ENCODE peak calls at places on chromosomes 7 and 10, in seven cellular contexts. C, D, Y, F, V, H and Q are unnamed samples.

GRCh38 chr10:91082447-91082846 is 138.0 kb upstream of the PCGF5 start:
- DNase-seq in C (no peak), D (no peak), Y (no peak), F (no peak), V (no peak), H (no peak), Q (no peak)

GRCh38 chr10:49435225-49435624 is 39.3 kb upstream of the DRGX start:
- DNase-seq in C (no peak), D (no peak), Y (no peak), F (no peak), V (no peak), H (no peak), Q (no peak)

GRCh38 chr7:636396-636795 is 90.1 kb upstream of the DNAAF5 start:
- DNase-seq in C (no peak), D (no peak), Y (peak), F (no peak), V (peak), H (no peak), Q (no peak)

GRCh38 chr7:35906191-35906908 is 105.5 kb downstream of the SEPTIN7 start:
- DNase-seq in C (peak), D (peak), Y (peak), F (peak), V (peak), H (peak), Q (no peak)

GRCh38 chr10:124521429-124521871 is 59.8 kb downstream of the LHPP start:
- DNase-seq in C (no peak), D (no peak), Y (no peak), F (no peak), V (no peak), H (peak), Q (no peak)

GRCh38 chr7:152108359-152108758 is 82.9 kb downstream of the GALNT11 start:
- DNase-seq in C (no peak), D (no peak), Y (no peak), F (no peak), V (no peak), H (no peak), Q (no peak)

GRCh38 chr7:28957822-28958234 is 302 bp downstream of the TRIL start:
- DNase-seq in C (peak), D (no peak), Y (no peak), F (no peak), V (no peak), H (no peak), Q (no peak)

GRCh38 chr7:121500659-121501058 is 104.6 kb upstream of the FAM3C start:
- DNase-seq in C (no peak), D (no peak), Y (no peak), F (no peak), V (no peak), H (no peak), Q (no peak)

GRCh38 chr7:101631224-101631714 is 2.2 kb upstream of the MYL10 start:
- DNase-seq in C (no peak), D (no peak), Y (no peak), F (no peak), V (no peak), H (peak), Q (no peak)

GRCh38 chr7:19575909-19576557 is 132.8 kb downstream of the POLR1F start:
- DNase-seq in C (no peak), D (no peak), Y (no peak), F (no peak), V (no peak), H (no peak), Q (no peak)

GRCh38 chr10:59757966-59758365 is 4.7 kb upstream of the MRLN start:
- DNase-seq in C (no peak), D (no peak), Y (no peak), F (no peak), V (no peak), H (no peak), Q (no peak)

GRCh38 chr7:151684408-151685175 is 164.9 kb upstream of the RHEB start:
- DNase-seq in C (no peak), D (no peak), Y (no peak), F (no peak), V (no peak), H (no peak), Q (no peak)

GRCh38 chr10:106467506-106467905 is 697.0 kb downstream of the SORCS1 start:
- DNase-seq in C (no peak), D (no peak), Y (no peak), F (no peak), V (no peak), H (no peak), Q (no peak)

GRCh38 chr10:110744767-110745166 is 100.6 kb downstream of the RBM20 start:
- DNase-seq in C (no peak), D (no peak), Y (no peak), F (no peak), V (peak), H (no peak), Q (no peak)

GRCh38 chr7:42407311-42407710 is 170.3 kb upstream of the GLI3 start:
- DNase-seq in C (no peak), D (no peak), Y (no peak), F (no peak), V (no peak), H (no peak), Q (no peak)

GRCh38 chr10:3879073-3879472 is 94.1 kb upstream of the KLF6 start:
- DNase-seq in C (no peak), D (no peak), Y (no peak), F (no peak), V (no peak), H (no peak), Q (no peak)

GRCh38 chr10:71473671-71474599 is 77.2 kb downstream of the CDH23 start:
- DNase-seq in C (no peak), D (no peak), Y (no peak), F (no peak), V (no peak), H (no peak), Q (no peak)

GRCh38 chr10:132589015-132589414 is 51.4 kb downstream of the INPP5A start:
- DNase-seq in C (no peak), D (no peak), Y (no peak), F (no peak), V (no peak), H (no peak), Q (no peak)

GRCh38 chr7:45001138-45001694 is 1.2 kb downstream of the CCM2 start:
- DNase-seq in C (no peak), D (peak), Y (no peak), F (peak), V (peak), H (no peak), Q (no peak)

GRCh38 chr7:132568962-132569361 is 7.3 kb downstream of the PLXNA4 start:
- DNase-seq in C (no peak), D (no peak), Y (no peak), F (no peak), V (no peak), H (no peak), Q (no peak)

GRCh38 chr7:149690688-149691446 is 82.5 kb downstream of the ZNF467 start:
- DNase-seq in C (no peak), D (no peak), Y (no peak), F (no peak), V (peak), H (peak), Q (no peak)

GRCh38 chr7:81002471-81002870 is 83.6 kb upstream of the SEMA3C start:
- DNase-seq in C (no peak), D (no peak), Y (no peak), F (no peak), V (no peak), H (no peak), Q (no peak)

GRCh38 chr10:44295619-44296222 is 89.2 kb downstream of the CXCL12 start:
- DNase-seq in C (no peak), D (no peak), Y (no peak), F (no peak), V (no peak), H (no peak), Q (no peak)

GRCh38 chr7:47336178-47337020 is 245.5 kb downstream of the TNS3 start:
- DNase-seq in C (peak), D (no peak), Y (no peak), F (no peak), V (no peak), H (peak), Q (no peak)

GRCh38 chr7:20296444-20296843 is 34.3 kb upstream of the ITGB8 start:
- DNase-seq in C (no peak), D (no peak), Y (no peak), F (no peak), V (no peak), H (no peak), Q (no peak)

GRCh38 chr7:47452715-47453092 is 129.2 kb downstream of the TNS3 start:
- DNase-seq in C (no peak), D (no peak), Y (no peak), F (no peak), V (no peak), H (no peak), Q (no peak)

GRCh38 chr10:58064714-58065528 is 202.8 kb downstream of the IPMK start:
- DNase-seq in C (no peak), D (no peak), Y (no peak), F (no peak), V (peak), H (no peak), Q (no peak)

GRCh38 chr7:54841772-54842707 is 83.0 kb upstream of the SEC61G start:
- DNase-seq in C (no peak), D (peak), Y (no peak), F (no peak), V (peak), H (no peak), Q (no peak)

GRCh38 chr7:116832692-116833091 is 29.7 kb upstream of the CAPZA2 start:
- DNase-seq in C (no peak), D (no peak), Y (no peak), F (no peak), V (no peak), H (no peak), Q (no peak)

GRCh38 chr7:116840256-116840655 is 22.1 kb upstream of the CAPZA2 start:
- DNase-seq in C (no peak), D (no peak), Y (no peak), F (no peak), V (no peak), H (no peak), Q (no peak)

GRCh38 chr7:116836080-116836479 is 26.3 kb upstream of the CAPZA2 start:
- DNase-seq in C (no peak), D (no peak), Y (no peak), F (no peak), V (no peak), H (no peak), Q (no peak)

GRCh38 chr7:116836911-116837310 is 25.5 kb upstream of the CAPZA2 start:
- DNase-seq in C (no peak), D (no peak), Y (no peak), F (no peak), V (no peak), H (no peak), Q (no peak)

GRCh38 chr7:116834815-116835533 is 27.4 kb upstream of the CAPZA2 start:
- DNase-seq in C (no peak), D (peak), Y (no peak), F (no peak), V (no peak), H (no peak), Q (no peak)
- TF ChIP-seq POLR2A in C (no peak), D (no peak), Y (no peak), F (no peak), V (no peak), H (no peak), Q (no peak)

GRCh38 chr7:139855498-139856270 is 26.6 kb downstream of the TBXAS1 start:
- DNase-seq in C (no peak), D (peak), Y (no peak), F (peak), V (peak), H (no peak), Q (no peak)
- TF ChIP-seq POLR2A in C (no peak), D (no peak), Y (no peak), F (no peak), V (no peak), H (no peak), Q (no peak)

DNA sequence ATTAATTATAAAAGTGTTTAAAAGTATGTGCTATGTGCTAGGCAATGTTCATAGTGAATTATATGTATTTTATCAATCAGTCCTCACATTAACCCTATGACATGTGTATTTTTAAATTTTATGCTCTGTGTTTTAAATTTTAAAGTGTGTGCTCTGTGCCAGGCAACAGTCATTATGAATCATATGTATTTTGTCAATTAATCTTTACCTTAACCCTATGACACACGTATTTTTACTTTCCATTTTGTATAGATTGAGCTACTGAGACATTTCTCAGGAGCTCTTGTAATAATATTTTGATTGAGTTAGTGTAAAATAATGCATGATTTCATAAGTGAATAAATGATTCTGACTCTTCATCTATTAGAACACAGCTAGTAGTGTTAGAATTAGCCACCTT is 117.8 kb downstream of the THSD7A start:
- DNase-seq in C (no peak), D (no peak), Y (no peak), F (no peak), V (no peak), H (no peak), Q (no peak)
- TF ChIP-seq POLR2A in C (no peak), D (no peak), Y (no peak), F (no peak), V (no peak), H (no peak), Q (no peak)

GRCh38 chr10:45594276-45595157 is 78.1 kb downstream of the ZFAND4 start:
- DNase-seq in C (peak), D (peak), Y (peak), F (peak), V (peak), H (peak), Q (peak)
- TF ChIP-seq POLR2A in C (peak), D (peak), Y (no peak), F (peak), V (peak), H (peak), Q (peak)

DNA sequence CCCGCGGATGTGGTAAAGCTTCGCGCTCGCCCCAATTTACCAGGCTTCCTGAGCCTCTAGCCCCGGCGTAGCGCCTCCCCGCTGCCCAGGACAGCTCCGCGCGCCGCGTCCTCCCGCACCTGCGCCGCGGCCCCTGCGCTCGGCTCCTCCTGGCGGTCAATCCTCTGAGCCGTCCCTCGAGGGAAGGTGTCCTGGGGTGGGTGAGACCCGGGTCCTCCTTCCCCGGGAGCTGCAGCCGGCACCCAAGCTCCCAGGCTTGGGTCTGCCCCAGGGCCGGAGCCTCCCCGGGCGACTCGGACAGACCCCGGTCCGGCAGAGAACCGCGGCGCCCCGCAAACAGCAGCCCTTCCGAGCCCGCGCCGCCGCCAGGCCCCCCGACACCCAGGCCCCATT is 512 bp downstream of the OSBPL3 start:
- DNase-seq in C (peak), D (peak), Y (peak), F (peak), V (peak), H (peak), Q (peak)
- TF ChIP-seq POLR2A in C (peak), D (no peak), Y (no peak), F (no peak), V (peak), H (no peak), Q (no peak)

GRCh38 chr10:128059266-128059850 is 66.9 kb downstream of the MKI67 start:
- DNase-seq in C (no peak), D (no peak), Y (no peak), F (no peak), V (no peak), H (no peak), Q (no peak)
- TF ChIP-seq POLR2A in C (no peak), D (no peak), Y (no peak), F (no peak), V (no peak), H (no peak), Q (no peak)

GRCh38 chr7:43906327-43907010 is at the start of gene URGCP:
- DNase-seq in C (peak), D (peak), Y (peak), F (peak), V (peak), H (no peak), Q (no peak)
- TF ChIP-seq POLR2A in C (no peak), D (no peak), Y (no peak), F (no peak), V (peak), H (no peak), Q (no peak)

GRCh38 chr10:70232859-70233108 is 445 bp downstream of the PPA1 start:
- DNase-seq in C (no peak), D (no peak), Y (no peak), F (no peak), V (no peak), H (no peak), Q (no peak)
- TF ChIP-seq POLR2A in C (no peak), D (no peak), Y (no peak), F (no peak), V (no peak), H (no peak), Q (no peak)

DNA sequence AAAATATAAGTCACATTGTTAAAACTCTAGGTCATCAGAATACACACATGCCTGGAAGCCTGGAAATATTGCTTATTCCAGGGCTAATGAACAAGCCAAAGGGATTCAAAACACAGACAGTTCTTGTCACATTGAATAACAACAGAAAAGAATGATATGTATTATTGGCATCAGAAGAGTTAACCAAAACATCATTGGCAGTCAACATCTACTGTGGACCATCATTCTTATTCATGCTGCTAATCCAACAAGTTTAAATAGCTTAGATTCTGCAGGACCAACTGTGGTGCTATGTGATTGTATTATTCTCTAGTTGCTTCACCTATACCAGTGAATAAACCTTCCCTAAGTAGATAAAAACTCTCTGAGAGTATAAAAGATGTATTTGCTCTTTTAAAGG is 198.3 kb downstream of the NEBL start:
- DNase-seq in C (no peak), D (no peak), Y (no peak), F (no peak), V (no peak), H (no peak), Q (no peak)
- TF ChIP-seq POLR2A in C (no peak), D (no peak), Y (no peak), F (no peak), V (no peak), H (no peak), Q (no peak)